ENCODE peak calls at places on chromosomes 3 and 15, in ten cellular contexts. One of them, this sample, is unnamed.

GRCh38 chr3:185052631-185053030 is 100.2 kb downstream of the C3orf70 start:
- DNase-seq in H9: no peak
- DNase-seq in omental fat pad: no peak
- DNase-seq in foreskin fibroblast: no peak
- DNase-seq in heart left ventricle: no peak
- DNase-seq in HFF-Myc: no peak
- DNase-seq in cardiac muscle cell: no peak
- DNase-seq in NB4: no peak
- DNase-seq in cardiac fibroblast: no peak
- DNase-seq in spleen: no peak
- DNase-seq in this sample: no peak

GRCh38 chr15:27017168-27017809 is 46.3 kb downstream of the GABRG3 start:
- DNase-seq in H9: peak
- DNase-seq in omental fat pad: no peak
- DNase-seq in foreskin fibroblast: peak
- DNase-seq in heart left ventricle: no peak
- DNase-seq in HFF-Myc: peak
- DNase-seq in cardiac muscle cell: peak
- DNase-seq in NB4: peak
- DNase-seq in cardiac fibroblast: peak
- DNase-seq in spleen: no peak
- DNase-seq in this sample: peak

GRCh38 chr15:90114451-90114901 is 12.2 kb upstream of the IDH2 start:
- DNase-seq in H9: no peak
- DNase-seq in omental fat pad: no peak
- DNase-seq in foreskin fibroblast: no peak
- DNase-seq in heart left ventricle: no peak
- DNase-seq in HFF-Myc: no peak
- DNase-seq in cardiac muscle cell: no peak
- DNase-seq in NB4: no peak
- DNase-seq in cardiac fibroblast: no peak
- DNase-seq in spleen: peak
- DNase-seq in this sample: no peak

GRCh38 chr3:187169231-187169960 is 27.9 kb upstream of the RTP1 start:
- DNase-seq in H9: no peak
- DNase-seq in omental fat pad: no peak
- DNase-seq in foreskin fibroblast: no peak
- DNase-seq in heart left ventricle: no peak
- DNase-seq in HFF-Myc: no peak
- DNase-seq in cardiac muscle cell: no peak
- DNase-seq in NB4: no peak
- DNase-seq in cardiac fibroblast: no peak
- DNase-seq in spleen: no peak
- DNase-seq in this sample: no peak

GRCh38 chr3:67656614-67657013 is 2.2 kb upstream of the SUCLG2 start:
- DNase-seq in H9: no peak
- DNase-seq in omental fat pad: no peak
- DNase-seq in foreskin fibroblast: no peak
- DNase-seq in heart left ventricle: no peak
- DNase-seq in HFF-Myc: no peak
- DNase-seq in cardiac muscle cell: no peak
- DNase-seq in NB4: no peak
- DNase-seq in cardiac fibroblast: no peak
- DNase-seq in spleen: no peak
- DNase-seq in this sample: no peak

GRCh38 chr3:134350861-134351311 is 23.4 kb downstream of the AMOTL2 start:
- DNase-seq in H9: no peak
- DNase-seq in omental fat pad: no peak
- DNase-seq in foreskin fibroblast: no peak
- DNase-seq in heart left ventricle: no peak
- DNase-seq in HFF-Myc: no peak
- DNase-seq in cardiac muscle cell: no peak
- DNase-seq in NB4: no peak
- DNase-seq in cardiac fibroblast: no peak
- DNase-seq in spleen: peak
- DNase-seq in this sample: no peak

GRCh38 chr3:71194785-71195184 is 388.7 kb downstream of the FOXP1 start:
- DNase-seq in H9: peak
- DNase-seq in omental fat pad: no peak
- DNase-seq in foreskin fibroblast: no peak
- DNase-seq in heart left ventricle: no peak
- DNase-seq in HFF-Myc: no peak
- DNase-seq in cardiac muscle cell: no peak
- DNase-seq in NB4: no peak
- DNase-seq in cardiac fibroblast: no peak
- DNase-seq in spleen: no peak
- DNase-seq in this sample: no peak

GRCh38 chr15:55980511-55980910 is 12.9 kb downstream of the NEDD4 start:
- DNase-seq in H9: no peak
- DNase-seq in omental fat pad: no peak
- DNase-seq in foreskin fibroblast: no peak
- DNase-seq in heart left ventricle: no peak
- DNase-seq in HFF-Myc: no peak
- DNase-seq in cardiac muscle cell: no peak
- DNase-seq in NB4: no peak
- DNase-seq in cardiac fibroblast: no peak
- DNase-seq in spleen: no peak
- DNase-seq in this sample: no peak

GRCh38 chr3:135967867-135968266 is 2.3 kb downstream of the PPP2R3A start:
- DNase-seq in H9: no peak
- DNase-seq in omental fat pad: no peak
- DNase-seq in foreskin fibroblast: no peak
- DNase-seq in heart left ventricle: no peak
- DNase-seq in HFF-Myc: no peak
- DNase-seq in cardiac muscle cell: no peak
- DNase-seq in NB4: no peak
- DNase-seq in cardiac fibroblast: no peak
- DNase-seq in spleen: no peak
- DNase-seq in this sample: no peak

GRCh38 chr3:86147119-86147518 is 843.8 kb downstream of the VGLL3 start:
- DNase-seq in H9: peak
- DNase-seq in omental fat pad: no peak
- DNase-seq in foreskin fibroblast: no peak
- DNase-seq in heart left ventricle: no peak
- DNase-seq in HFF-Myc: no peak
- DNase-seq in cardiac muscle cell: no peak
- DNase-seq in NB4: peak
- DNase-seq in cardiac fibroblast: no peak
- DNase-seq in spleen: no peak
- DNase-seq in this sample: no peak

GRCh38 chr3:138845071-138845685 is 10.4 kb upstream of the PIK3CB start:
- DNase-seq in H9: peak
- DNase-seq in omental fat pad: no peak
- DNase-seq in foreskin fibroblast: no peak
- DNase-seq in heart left ventricle: no peak
- DNase-seq in HFF-Myc: no peak
- DNase-seq in cardiac muscle cell: no peak
- DNase-seq in NB4: no peak
- DNase-seq in cardiac fibroblast: no peak
- DNase-seq in spleen: peak
- DNase-seq in this sample: no peak

GRCh38 chr3:56754753-56755365 is 46.9 kb downstream of the ARHGEF3 start:
- DNase-seq in H9: no peak
- DNase-seq in omental fat pad: no peak
- DNase-seq in foreskin fibroblast: no peak
- DNase-seq in heart left ventricle: peak
- DNase-seq in HFF-Myc: no peak
- DNase-seq in cardiac muscle cell: no peak
- DNase-seq in NB4: no peak
- DNase-seq in cardiac fibroblast: no peak
- DNase-seq in spleen: peak
- DNase-seq in this sample: no peak

GRCh38 chr3:45819543-45819942 is 22.4 kb downstream of the LZTFL1 start:
- DNase-seq in H9: no peak
- DNase-seq in omental fat pad: no peak
- DNase-seq in foreskin fibroblast: peak
- DNase-seq in heart left ventricle: no peak
- DNase-seq in HFF-Myc: no peak
- DNase-seq in cardiac muscle cell: no peak
- DNase-seq in NB4: no peak
- DNase-seq in cardiac fibroblast: no peak
- DNase-seq in spleen: no peak
- DNase-seq in this sample: no peak

GRCh38 chr15:28896944-28897343 is 11.2 kb downstream of the APBA2 start:
- DNase-seq in H9: no peak
- DNase-seq in omental fat pad: no peak
- DNase-seq in foreskin fibroblast: peak
- DNase-seq in heart left ventricle: no peak
- DNase-seq in HFF-Myc: peak
- DNase-seq in cardiac muscle cell: no peak
- DNase-seq in NB4: no peak
- DNase-seq in cardiac fibroblast: peak
- DNase-seq in spleen: peak
- DNase-seq in this sample: no peak

GRCh38 chr15:31197497-31198414 is 96.2 kb upstream of the TRPM1 start:
- DNase-seq in H9: peak
- DNase-seq in omental fat pad: no peak
- DNase-seq in foreskin fibroblast: no peak
- DNase-seq in heart left ventricle: peak
- DNase-seq in HFF-Myc: no peak
- DNase-seq in cardiac muscle cell: peak
- DNase-seq in NB4: peak
- DNase-seq in cardiac fibroblast: peak
- DNase-seq in spleen: peak
- DNase-seq in this sample: no peak

GRCh38 chr15:39552546-39552945 is 28.3 kb upstream of the THBS1 start:
- DNase-seq in H9: no peak
- DNase-seq in omental fat pad: no peak
- DNase-seq in foreskin fibroblast: no peak
- DNase-seq in heart left ventricle: no peak
- DNase-seq in HFF-Myc: no peak
- DNase-seq in cardiac muscle cell: no peak
- DNase-seq in NB4: peak
- DNase-seq in cardiac fibroblast: no peak
- DNase-seq in spleen: no peak
- DNase-seq in this sample: no peak

DNA sequence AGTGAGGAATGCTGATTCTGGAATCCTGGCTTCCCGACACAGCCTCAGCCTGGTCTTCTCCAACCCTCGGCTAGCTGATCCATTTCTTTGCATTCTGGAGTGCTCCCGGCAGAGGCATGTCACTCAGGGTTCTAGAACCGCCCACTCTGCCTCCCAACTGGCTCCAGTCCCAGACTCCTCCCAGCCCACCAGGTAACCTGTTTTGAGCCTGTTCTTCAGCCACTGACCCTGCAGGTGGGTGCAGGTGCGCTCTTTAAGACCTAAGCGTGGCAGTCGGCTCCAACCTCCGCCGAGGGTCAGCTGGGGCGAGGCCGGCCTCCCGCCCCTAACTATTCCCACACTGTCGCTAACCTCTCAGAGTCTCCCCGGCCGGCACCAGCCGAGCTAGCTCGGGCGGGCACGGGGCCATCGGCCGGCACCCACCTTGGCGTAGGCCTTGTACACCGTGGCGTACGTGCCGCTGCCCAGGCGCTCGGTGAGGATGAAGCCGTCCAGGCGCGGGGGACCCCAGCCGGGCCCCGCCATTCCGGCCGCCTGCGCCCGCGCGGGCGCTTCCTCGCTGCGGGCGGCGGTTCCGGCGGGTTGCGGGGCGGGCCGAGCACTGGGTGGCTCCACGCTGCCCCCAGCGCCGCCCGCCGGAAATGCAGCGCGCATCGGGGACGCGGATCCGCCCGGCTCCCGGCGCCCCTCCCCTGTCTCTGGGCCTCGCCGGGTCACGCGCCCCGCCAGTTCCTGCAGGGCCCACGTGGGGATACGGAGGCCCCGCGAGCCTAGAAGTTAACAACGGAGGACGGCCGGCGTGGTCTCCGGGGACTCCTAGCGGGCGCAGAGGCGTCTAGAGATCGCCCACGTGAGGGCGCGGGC is at the start of gene ULK3:
- DNase-seq in H9: peak
- DNase-seq in omental fat pad: peak
- DNase-seq in foreskin fibroblast: peak
- DNase-seq in heart left ventricle: peak
- DNase-seq in HFF-Myc: no peak
- DNase-seq in cardiac muscle cell: peak
- DNase-seq in NB4: peak
- DNase-seq in cardiac fibroblast: peak
- DNase-seq in spleen: peak
- DNase-seq in this sample: peak
- TF ChIP-seq CTCF in H9: peak
- TF ChIP-seq CTCF in omental fat pad: peak
- TF ChIP-seq CTCF in foreskin fibroblast: peak
- TF ChIP-seq CTCF in heart left ventricle: peak
- TF ChIP-seq CTCF in HFF-Myc: peak
- TF ChIP-seq CTCF in cardiac muscle cell: peak
- TF ChIP-seq CTCF in NB4: peak
- TF ChIP-seq CTCF in cardiac fibroblast: peak
- TF ChIP-seq CTCF in spleen: peak
- TF ChIP-seq CTCF in this sample: peak

DNA sequence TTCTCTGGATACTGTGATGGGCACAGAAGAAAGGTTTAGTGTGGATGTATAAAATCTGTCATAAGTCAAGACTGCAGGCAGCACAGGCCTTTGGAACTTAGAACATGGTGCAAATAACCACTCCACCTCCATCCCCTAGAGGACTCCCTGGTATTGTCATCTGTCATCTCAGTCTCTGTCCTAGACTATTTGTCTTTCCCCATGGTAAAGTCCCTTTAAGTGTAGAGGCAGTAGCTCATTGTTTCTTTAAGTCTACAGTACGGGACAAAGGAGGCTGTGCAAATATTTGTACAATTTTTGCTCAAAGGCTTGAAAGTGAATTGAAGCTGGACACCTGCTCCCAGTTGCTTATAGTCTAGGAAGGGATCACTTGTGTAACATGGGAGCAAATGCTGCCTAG is 3.2 kb upstream of the PXYLP1 start:
- DNase-seq in H9: no peak
- DNase-seq in omental fat pad: no peak
- DNase-seq in foreskin fibroblast: no peak
- DNase-seq in heart left ventricle: no peak
- DNase-seq in HFF-Myc: no peak
- DNase-seq in cardiac muscle cell: no peak
- DNase-seq in NB4: no peak
- DNase-seq in cardiac fibroblast: no peak
- DNase-seq in spleen: no peak
- DNase-seq in this sample: no peak
- TF ChIP-seq CTCF in H9: no peak
- TF ChIP-seq CTCF in omental fat pad: no peak
- TF ChIP-seq CTCF in foreskin fibroblast: no peak
- TF ChIP-seq CTCF in heart left ventricle: no peak
- TF ChIP-seq CTCF in HFF-Myc: no peak
- TF ChIP-seq CTCF in cardiac muscle cell: no peak
- TF ChIP-seq CTCF in NB4: no peak
- TF ChIP-seq CTCF in cardiac fibroblast: no peak
- TF ChIP-seq CTCF in spleen: no peak
- TF ChIP-seq CTCF in this sample: no peak

GRCh38 chr15:62089616-62090015 is 22.8 kb downstream of the C2CD4A start:
- DNase-seq in H9: no peak
- DNase-seq in omental fat pad: no peak
- DNase-seq in foreskin fibroblast: no peak
- DNase-seq in heart left ventricle: no peak
- DNase-seq in HFF-Myc: no peak
- DNase-seq in cardiac muscle cell: no peak
- DNase-seq in NB4: no peak
- DNase-seq in cardiac fibroblast: no peak
- DNase-seq in spleen: no peak
- DNase-seq in this sample: no peak
- TF ChIP-seq CTCF in H9: no peak
- TF ChIP-seq CTCF in omental fat pad: no peak
- TF ChIP-seq CTCF in foreskin fibroblast: no peak
- TF ChIP-seq CTCF in heart left ventricle: no peak
- TF ChIP-seq CTCF in HFF-Myc: no peak
- TF ChIP-seq CTCF in cardiac muscle cell: no peak
- TF ChIP-seq CTCF in NB4: no peak
- TF ChIP-seq CTCF in cardiac fibroblast: no peak
- TF ChIP-seq CTCF in spleen: no peak
- TF ChIP-seq CTCF in this sample: no peak

GRCh38 chr3:169619793-169620192 is 43.7 kb downstream of the MECOM start:
- DNase-seq in H9: peak
- DNase-seq in omental fat pad: no peak
- DNase-seq in foreskin fibroblast: no peak
- DNase-seq in heart left ventricle: no peak
- DNase-seq in HFF-Myc: no peak
- DNase-seq in cardiac muscle cell: no peak
- DNase-seq in NB4: no peak
- DNase-seq in cardiac fibroblast: no peak
- DNase-seq in spleen: no peak
- DNase-seq in this sample: no peak
- TF ChIP-seq CTCF in H9: peak
- TF ChIP-seq CTCF in omental fat pad: no peak
- TF ChIP-seq CTCF in foreskin fibroblast: no peak
- TF ChIP-seq CTCF in heart left ventricle: peak
- TF ChIP-seq CTCF in HFF-Myc: no peak
- TF ChIP-seq CTCF in cardiac muscle cell: no peak
- TF ChIP-seq CTCF in NB4: no peak
- TF ChIP-seq CTCF in cardiac fibroblast: no peak
- TF ChIP-seq CTCF in spleen: no peak
- TF ChIP-seq CTCF in this sample: no peak

This sample was measured in mesothelial cell of epicardium.